ENCODE peak calls at places on chromosomes 13 and 19, in five cellular contexts. One of them, this sample, is unnamed.

GRCh38 chr19:497476-497860 is 1.2 kb downstream of the MADCAM1 start:
- DNase-seq in trophoblast cell: no peak
- DNase-seq in mesenchymal stem cell: no peak
- DNase-seq in H9: no peak
- DNase-seq in H1: no peak
- DNase-seq in this sample: no peak

GRCh38 chr13:95492044-95492801 is 60.3 kb upstream of the CLDN10 start:
- DNase-seq in trophoblast cell: no peak
- DNase-seq in H9: peak
- DNase-seq in H1: no peak
- DNase-seq in mesenchymal stem cell: no peak
- DNase-seq in this sample: no peak

GRCh38 chr13:109783815-109784589 is 2.4 kb downstream of the IRS2 start:
- DNase-seq in H9: peak
- DNase-seq in H1: no peak
- DNase-seq in mesenchymal stem cell: peak
- DNase-seq in trophoblast cell: peak
- DNase-seq in this sample: no peak

GRCh38 chr13:114025432-114026127 is 51.7 kb upstream of the C13orf46 start:
- DNase-seq in H1: no peak
- DNase-seq in mesenchymal stem cell: peak
- DNase-seq in trophoblast cell: no peak
- DNase-seq in H9: no peak
- DNase-seq in this sample: no peak

GRCh38 chr13:26967119-26968038 is 204.2 kb downstream of the USP12 start:
- DNase-seq in mesenchymal stem cell: peak
- DNase-seq in H1: no peak
- DNase-seq in H9: no peak
- DNase-seq in trophoblast cell: no peak
- DNase-seq in this sample: no peak

GRCh38 chr19:45008554-45008953 is 7.3 kb downstream of the RELB start:
- DNase-seq in trophoblast cell: peak
- DNase-seq in mesenchymal stem cell: no peak
- DNase-seq in H9: peak
- DNase-seq in H1: no peak
- DNase-seq in this sample: no peak

GRCh38 chr13:36919206-36919832 is 719 bp downstream of the SMAD9 start:
- DNase-seq in H1: no peak
- DNase-seq in mesenchymal stem cell: peak
- DNase-seq in trophoblast cell: peak
- DNase-seq in H9: peak
- DNase-seq in this sample: peak

GRCh38 chr19:12788682-12789097 is 2.6 kb upstream of the JUNB start:
- DNase-seq in trophoblast cell: peak
- DNase-seq in H9: peak
- DNase-seq in H1: no peak
- DNase-seq in mesenchymal stem cell: peak
- DNase-seq in this sample: no peak

GRCh38 chr13:80388506-80388905 is 47.6 kb upstream of the SPRY2 start:
- DNase-seq in H9: no peak
- DNase-seq in mesenchymal stem cell: no peak
- DNase-seq in trophoblast cell: no peak
- DNase-seq in H1: no peak
- DNase-seq in this sample: no peak

GRCh38 chr19:2484178-2484937 is 8.4 kb downstream of the GADD45B start:
- DNase-seq in mesenchymal stem cell: no peak
- DNase-seq in H9: no peak
- DNase-seq in H1: no peak
- DNase-seq in trophoblast cell: no peak
- DNase-seq in this sample: no peak

GRCh38 chr19:3670258-3670795 is 29.9 kb downstream of the PIP5K1C start:
- DNase-seq in H9: no peak
- DNase-seq in trophoblast cell: peak
- DNase-seq in mesenchymal stem cell: peak
- DNase-seq in H1: no peak
- DNase-seq in this sample: no peak

GRCh38 chr19:19775891-19776205 is 42.9 kb upstream of the ZNF14 start:
- DNase-seq in trophoblast cell: no peak
- DNase-seq in H1: no peak
- DNase-seq in mesenchymal stem cell: no peak
- DNase-seq in H9: no peak
- DNase-seq in this sample: no peak

GRCh38 chr13:102571075-102571474 is 25.7 kb upstream of the TPP2 start:
- DNase-seq in trophoblast cell: no peak
- DNase-seq in H1: no peak
- DNase-seq in H9: peak
- DNase-seq in mesenchymal stem cell: no peak
- DNase-seq in this sample: no peak

GRCh38 chr13:43469791-43470190 is 317.0 kb downstream of the ENOX1 start:
- DNase-seq in mesenchymal stem cell: no peak
- DNase-seq in trophoblast cell: no peak
- DNase-seq in H1: no peak
- DNase-seq in H9: no peak
- DNase-seq in this sample: no peak

GRCh38 chr19:9674669-9675357 is at the start of gene ZNF562:
- DNase-seq in trophoblast cell: peak
- DNase-seq in mesenchymal stem cell: peak
- DNase-seq in H1: peak
- DNase-seq in H9: peak
- DNase-seq in this sample: peak

GRCh38 chr19:5364674-5365073 is 24.1 kb upstream of the PTPRS start:
- DNase-seq in mesenchymal stem cell: no peak
- DNase-seq in H9: peak
- DNase-seq in trophoblast cell: no peak
- DNase-seq in H1: no peak
- DNase-seq in this sample: no peak

GRCh38 chr19:3983936-3984583 is 1.2 kb downstream of the EEF2 start:
- DNase-seq in H1: no peak
- DNase-seq in trophoblast cell: peak
- DNase-seq in mesenchymal stem cell: peak
- DNase-seq in H9: peak
- DNase-seq in this sample: no peak

GRCh38 chr13:28353679-28354078 is 141.2 kb downstream of the FLT1 start:
- DNase-seq in H1: no peak
- DNase-seq in H9: no peak
- DNase-seq in trophoblast cell: no peak
- DNase-seq in mesenchymal stem cell: no peak
- DNase-seq in this sample: no peak

GRCh38 chr13:59746291-59746962 is 417.3 kb downstream of the DIAPH3 start:
- DNase-seq in H9: no peak
- DNase-seq in trophoblast cell: peak
- DNase-seq in mesenchymal stem cell: no peak
- DNase-seq in H1: no peak
- DNase-seq in this sample: no peak

GRCh38 chr19:56874530-56874929 is 34.0 kb upstream of the PEG3 start:
- DNase-seq in trophoblast cell: no peak
- DNase-seq in H1: no peak
- DNase-seq in H9: no peak
- DNase-seq in mesenchymal stem cell: no peak
- DNase-seq in this sample: no peak

GRCh38 chr19:16376649-16377048 is 52.0 kb downstream of the KLF2 start:
- DNase-seq in H1: no peak
- DNase-seq in mesenchymal stem cell: peak
- DNase-seq in trophoblast cell: no peak
- DNase-seq in H9: peak
- DNase-seq in this sample: no peak

GRCh38 chr13:107450426-107450825 is 764.9 kb downstream of the LIG4 start:
- DNase-seq in mesenchymal stem cell: no peak
- DNase-seq in H1: no peak
- DNase-seq in trophoblast cell: no peak
- DNase-seq in H9: no peak
- DNase-seq in this sample: no peak

GRCh38 chr13:25771641-25772478 is 280.0 kb downstream of the SHISA2 start:
- DNase-seq in H1: peak
- DNase-seq in trophoblast cell: peak
- DNase-seq in H9: no peak
- DNase-seq in mesenchymal stem cell: peak
- DNase-seq in this sample: no peak

GRCh38 chr19:14175351-14175792 is 30.6 kb downstream of the ADGRL1 start:
- DNase-seq in mesenchymal stem cell: no peak
- DNase-seq in H1: no peak
- DNase-seq in trophoblast cell: no peak
- DNase-seq in H9: no peak
- DNase-seq in this sample: no peak

GRCh38 chr13:110841846-110842245 is 73.0 kb downstream of the ANKRD10 start:
- DNase-seq in mesenchymal stem cell: no peak
- DNase-seq in H9: no peak
- DNase-seq in H1: no peak
- DNase-seq in trophoblast cell: peak
- DNase-seq in this sample: no peak

GRCh38 chr19:49746206-49746958 is 16.7 kb downstream of the TSKS start:
- DNase-seq in trophoblast cell: peak
- DNase-seq in H9: peak
- DNase-seq in H1: peak
- DNase-seq in mesenchymal stem cell: no peak
- DNase-seq in this sample: no peak

GRCh38 chr13:110289661-110290060 is 17.3 kb downstream of the COL4A1 start:
- DNase-seq in mesenchymal stem cell: no peak
- DNase-seq in H1: no peak
- DNase-seq in trophoblast cell: no peak
- DNase-seq in H9: no peak
- DNase-seq in this sample: no peak

GRCh38 chr13:45953082-45953481 is 99.5 kb downstream of the ZC3H13 start:
- DNase-seq in mesenchymal stem cell: no peak
- DNase-seq in trophoblast cell: no peak
- DNase-seq in H1: no peak
- DNase-seq in H9: no peak
- DNase-seq in this sample: no peak

GRCh38 chr13:112118451-112119064 is 51.6 kb downstream of the SOX1 start:
- DNase-seq in trophoblast cell: no peak
- DNase-seq in H9: no peak
- DNase-seq in mesenchymal stem cell: no peak
- DNase-seq in H1: no peak
- DNase-seq in this sample: no peak

GRCh38 chr13:23618341-23618740 is 48.1 kb downstream of the TNFRSF19 start:
- DNase-seq in H1: no peak
- DNase-seq in trophoblast cell: peak
- DNase-seq in H9: no peak
- DNase-seq in mesenchymal stem cell: peak
- DNase-seq in this sample: no peak

GRCh38 chr13:27037571-27037970 is 134.0 kb downstream of the USP12 start:
- DNase-seq in mesenchymal stem cell: peak
- DNase-seq in H1: no peak
- DNase-seq in trophoblast cell: no peak
- DNase-seq in H9: no peak
- DNase-seq in this sample: no peak

GRCh38 chr13:106322628-106323027 is 212.8 kb downstream of the EFNB2 start:
- DNase-seq in H1: no peak
- DNase-seq in trophoblast cell: no peak
- DNase-seq in H9: no peak
- DNase-seq in mesenchymal stem cell: no peak
- DNase-seq in this sample: no peak

GRCh38 chr13:80168089-80168850 is 172.7 kb downstream of the SPRY2 start:
- DNase-seq in trophoblast cell: peak
- DNase-seq in mesenchymal stem cell: peak
- DNase-seq in H9: no peak
- DNase-seq in H1: no peak
- DNase-seq in this sample: no peak

GRCh38 chr13:38943231-38943630 is 47.4 kb downstream of the STOML3 start:
- DNase-seq in H9: no peak
- DNase-seq in H1: no peak
- DNase-seq in mesenchymal stem cell: no peak
- DNase-seq in trophoblast cell: no peak
- DNase-seq in this sample: no peak
- H2BK12ac ChIP-seq in H9: no peak
- H2BK12ac ChIP-seq in H1: no peak
- H2BK12ac ChIP-seq in mesenchymal stem cell: no peak
- H2BK12ac ChIP-seq in trophoblast cell: no peak
- H2BK12ac ChIP-seq in this sample: no peak

GRCh38 chr13:48266967-48267639 is 34.1 kb downstream of the ITM2B start:
- DNase-seq in trophoblast cell: peak
- DNase-seq in H9: no peak
- DNase-seq in mesenchymal stem cell: no peak
- DNase-seq in H1: no peak
- DNase-seq in this sample: no peak
- H2BK12ac ChIP-seq in trophoblast cell: no peak
- H2BK12ac ChIP-seq in H9: no peak
- H2BK12ac ChIP-seq in mesenchymal stem cell: no peak
- H2BK12ac ChIP-seq in H1: no peak
- H2BK12ac ChIP-seq in this sample: no peak

GRCh38 chr13:33262997-33263396 is 22.6 kb downstream of the STARD13 start:
- DNase-seq in H1: no peak
- DNase-seq in trophoblast cell: no peak
- DNase-seq in H9: no peak
- DNase-seq in mesenchymal stem cell: no peak
- DNase-seq in this sample: no peak
- H2BK12ac ChIP-seq in H1: no peak
- H2BK12ac ChIP-seq in trophoblast cell: no peak
- H2BK12ac ChIP-seq in H9: no peak
- H2BK12ac ChIP-seq in mesenchymal stem cell: no peak
- H2BK12ac ChIP-seq in this sample: no peak

DNA sequence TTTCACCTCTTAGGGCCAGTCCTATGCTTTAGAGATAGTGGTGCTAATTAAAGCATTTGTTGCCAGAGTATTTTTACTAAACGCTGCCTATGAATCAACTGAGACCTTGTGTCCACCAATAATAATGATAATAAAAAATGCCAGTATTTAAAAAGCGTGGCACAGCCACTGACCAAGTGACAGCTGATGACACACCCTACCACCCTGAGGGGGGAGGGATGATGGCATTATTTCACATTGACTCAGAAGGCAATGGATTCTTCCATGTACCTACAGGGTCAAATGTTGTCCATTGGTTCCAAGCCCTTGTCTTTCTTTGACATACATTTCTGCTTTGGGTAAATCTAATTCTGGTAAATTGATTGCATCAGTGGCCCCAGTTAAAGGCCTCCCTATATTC is 384.4 kb downstream of the DLEU7 start:
- DNase-seq in H1: no peak
- DNase-seq in trophoblast cell: peak
- DNase-seq in mesenchymal stem cell: no peak
- DNase-seq in H9: no peak
- DNase-seq in this sample: no peak
- H2BK12ac ChIP-seq in H1: no peak
- H2BK12ac ChIP-seq in trophoblast cell: no peak
- H2BK12ac ChIP-seq in mesenchymal stem cell: peak
- H2BK12ac ChIP-seq in H9: no peak
- H2BK12ac ChIP-seq in this sample: no peak